ENCODE peak calls at places on chromosomes 4 and X, in five cellular contexts. H is psoas muscle; L is heart right ventricle; T is CD8-positive, alpha-beta T cell; K is PC-3. A is an unnamed sample. For H3K27me3, the result is how much of the 10 kb centered on the place peaks cover.

GRCh38 chr4:123821861-123822260 is 425.3 kb downstream of the SPRY1 start:
- DNase-seq in K (peak), L (no peak), T (no peak), H (no peak), A (no peak)

GRCh38 chrX:25524150-25524549 is 508.4 kb upstream of the ARX start:
- DNase-seq in L (no peak), K (peak), H (no peak), T (no peak), A (no peak)

GRCh38 chr4:99403380-99404194 is 31.6 kb downstream of the ADH7 start:
- DNase-seq in T (no peak), K (no peak), H (no peak), L (no peak), A (no peak)

GRCh38 chrX:103614999-103615398 is 7.2 kb downstream of the TCEAL3 start:
- DNase-seq in K (peak), H (no peak), T (no peak), L (no peak), A (no peak)

GRCh38 chr4:69095301-69095731 is 958 bp upstream of the UGT2B7 start:
- DNase-seq in H (no peak), L (no peak), K (peak), T (no peak), A (no peak)

GRCh38 chr4:119025916-119026661 is 109.5 kb upstream of the MYOZ2 start:
- DNase-seq in K (peak), H (no peak), T (no peak), L (peak), A (no peak)

GRCh38 chr4:25843340-25844097 is 19.3 kb downstream of the SEL1L3 start:
- DNase-seq in T (no peak), L (peak), K (peak), H (no peak), A (peak)

GRCh38 chrX:151742311-151742710 is 7.8 kb downstream of the CNGA2 start:
- DNase-seq in K (no peak), H (no peak), T (no peak), L (no peak), A (no peak)

GRCh38 chr4:170127758-170128157 is 38.0 kb upstream of the AADAT start:
- DNase-seq in T (no peak), K (no peak), H (no peak), L (no peak), A (no peak)

GRCh38 chrX:136209016-136209738 is 42.0 kb downstream of the MAP7D3 start:
- DNase-seq in H (peak), K (peak), L (peak), T (peak), A (peak)

GRCh38 chr4:152273343-152273742 is 262.5 kb downstream of the FBXW7 start:
- DNase-seq in K (peak), L (no peak), T (no peak), H (no peak), A (no peak)

GRCh38 chr4:41580007-41580406 is 42.0 kb downstream of the LIMCH1 start:
- DNase-seq in L (no peak), T (no peak), K (no peak), H (no peak), A (no peak)

GRCh38 chr4:25223770-25224375 is 10.0 kb upstream of the PI4K2B start:
- DNase-seq in T (peak), L (no peak), K (peak), H (no peak), A (no peak)

GRCh38 chr4:26197018-26197779 is 123.6 kb upstream of the RBPJ start:
- DNase-seq in T (peak), L (no peak), K (peak), H (no peak), A (no peak)

GRCh38 chrX:139889760-139890159 is 43.1 kb downstream of the ATP11C start:
- DNase-seq in L (no peak), K (peak), T (no peak), H (no peak), A (no peak)

GRCh38 chrX:17031827-17032226 is 85.4 kb downstream of the REPS2 start:
- DNase-seq in L (no peak), T (no peak), H (no peak), K (no peak), A (no peak)

GRCh38 chr4:152359208-152360044 is 176.5 kb downstream of the FBXW7 start:
- DNase-seq in K (no peak), H (no peak), L (no peak), T (no peak), A (no peak)

GRCh38 chrX:76029385-76029784 is 143.5 kb upstream of the PBDC1 start:
- DNase-seq in T (no peak), L (no peak), K (no peak), H (no peak), A (peak)

GRCh38 chr4:86233681-86234080 is 126.2 kb downstream of the MAPK10 start:
- DNase-seq in T (no peak), K (no peak), H (no peak), L (no peak), A (no peak)

GRCh38 chr4:139509727-139510410 is 46.1 kb downstream of the SETD7 start:
- DNase-seq in L (peak), K (no peak), H (no peak), T (no peak), A (no peak)

GRCh38 chr4:13905543-13905942 is 278.0 kb upstream of the BOD1L1 start:
- DNase-seq in K (peak), H (no peak), T (no peak), L (no peak), A (no peak)

GRCh38 chr4:38757945-38758344 is 24.8 kb downstream of the TLR10 start:
- DNase-seq in L (no peak), H (no peak), T (no peak), K (peak), A (no peak)

GRCh38 chr4:41384992-41385391 is 128.3 kb downstream of the UCHL1 start:
- DNase-seq in T (no peak), L (peak), K (no peak), H (peak), A (peak)

DNA sequence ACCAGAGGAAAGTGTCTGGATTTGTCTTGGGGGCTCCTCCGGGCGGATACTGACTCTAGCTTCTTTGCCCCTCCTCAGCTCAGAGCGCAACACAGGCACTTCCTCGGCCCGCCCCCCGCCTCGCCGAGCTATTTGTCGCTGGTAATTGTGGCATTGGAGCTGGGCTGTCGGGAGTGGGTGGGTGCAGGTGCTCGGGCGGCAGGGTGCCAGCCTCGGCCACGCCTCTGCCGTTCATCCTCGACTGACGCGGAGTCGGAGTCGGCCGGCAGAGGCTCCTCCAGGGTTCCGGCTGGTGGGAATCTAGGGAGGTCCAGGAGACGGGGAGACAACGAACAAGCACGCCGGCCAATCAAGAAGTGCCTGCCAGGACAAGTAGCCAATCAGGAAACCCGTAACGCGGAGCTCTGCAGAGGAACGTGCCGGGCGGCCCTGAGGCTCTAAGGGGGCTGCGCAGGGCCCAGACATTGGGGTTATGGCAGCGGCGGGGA is 3.9 kb upstream of the SYN1 start:
- DNase-seq in T (peak), K (no peak), L (peak), H (no peak), A (peak)
- H3K4me3 ChIP-seq in T (peak), K (no peak), L (peak), H (peak), A (peak)

DNA sequence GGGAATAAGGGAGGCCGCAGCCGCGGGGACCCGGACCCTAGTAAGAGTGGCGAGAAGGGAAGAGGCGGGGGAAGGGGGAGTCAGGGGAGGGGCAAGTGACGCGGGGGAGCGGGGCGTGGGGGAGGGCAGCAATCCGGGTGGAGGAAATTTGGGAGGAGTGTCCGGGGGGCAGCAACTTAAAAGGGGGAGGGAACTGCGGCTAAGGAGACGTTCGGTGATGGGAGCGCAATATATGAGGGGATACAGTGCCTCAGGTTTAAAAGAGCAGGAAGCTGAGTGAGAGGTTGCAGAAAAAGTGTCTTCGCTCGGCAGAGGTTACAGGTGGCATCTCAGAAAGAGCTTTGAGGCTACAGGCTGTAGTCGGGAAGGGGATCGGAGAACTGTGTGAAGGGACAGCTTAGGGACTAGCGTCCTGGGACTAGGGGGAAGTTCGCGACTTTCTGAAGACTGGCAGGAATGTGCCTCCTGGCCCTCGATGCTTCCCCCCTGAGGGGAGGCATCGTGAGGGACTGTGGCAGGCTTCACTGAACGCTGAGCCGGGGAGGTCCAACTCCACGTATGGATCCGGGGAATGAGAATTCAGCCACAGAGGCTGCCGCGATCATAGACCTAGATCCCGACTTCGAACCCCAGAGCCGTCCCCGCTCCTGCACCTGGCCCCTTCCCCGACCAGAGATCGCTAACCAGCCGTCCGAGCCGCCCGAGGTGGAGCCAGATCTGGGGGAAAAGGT is 485 bp downstream of the FOXO4 start:
- DNase-seq in T (peak), H (no peak), K (peak), L (no peak), A (no peak)
- H3K27me3 ChIP-seq in T (under half), H (under half), K (under half), L (under half), A (under half)

GRCh38 chr4:116923389-116923788 is 162.0 kb downstream of the TRAM1L1 start:
- DNase-seq in K (no peak), H (no peak), L (no peak), T (no peak), A (no peak)

GRCh38 chr4:116930329-116930728 is 155.0 kb downstream of the TRAM1L1 start:
- DNase-seq in K (no peak), L (no peak), T (no peak), H (no peak), A (no peak)

GRCh38 chr4:116926631-116927295 is 158.6 kb downstream of the TRAM1L1 start:
- DNase-seq in K (no peak), T (no peak), L (no peak), H (no peak), A (no peak)

GRCh38 chr4:116925900-116926457 is 159.4 kb downstream of the TRAM1L1 start:
- DNase-seq in T (no peak), K (no peak), L (no peak), H (peak), A (peak)
- H3K4me3 ChIP-seq in T (no peak), K (no peak), L (peak), H (peak), A (no peak)

GRCh38 chr4:55635760-55636621 is at the start of gene NMU:
- DNase-seq in H (peak), L (peak), K (peak), T (peak), A (peak)

GRCh38 chr4:55636622-55636999 is 513 bp upstream of the NMU start:
- DNase-seq in K (no peak), T (no peak), L (no peak), H (no peak), A (no peak)

GRCh38 chr4:55634417-55635128 is 1.5 kb downstream of the NMU start:
- DNase-seq in K (no peak), H (no peak), T (no peak), L (no peak), A (no peak)

GRCh38 chr4:55635282-55635681 is 816 bp downstream of the NMU start:
- DNase-seq in H (no peak), K (peak), T (no peak), L (no peak), A (no peak)

GRCh38 chr4:55633903-55634302 is 2.2 kb downstream of the NMU start:
- DNase-seq in K (no peak), T (no peak), L (no peak), H (no peak), A (no peak)
- H3K27me3 ChIP-seq in K (under half), T (under half), L (half or more), H (half or more), A (under half)

A was measured in right cardiac atrium.